ENCODE peak calls at places on chromosomes 13 and 19, in nine cellular contexts. Y, T, N, S, F, X, D, I and W are unnamed samples.

GRCh38 chr13:66492479-66492878 is 737.7 kb downstream of the PCDH9 start:
- DNase-seq in Y (no peak), T (no peak), N (no peak), S (no peak), F (peak; percentile 55), X (no peak), D (no peak), I (no peak), W (no peak)

GRCh38 chr19:30403583-30403982 is 31.4 kb downstream of the ZNF536 start:
- DNase-seq in Y (no peak), T (no peak), N (no peak), S (no peak), F (no peak), X (no peak), D (no peak), I (no peak), W (no peak)

GRCh38 chr13:89783221-89783755 is 1564.2 kb upstream of the MIR17HG start:
- DNase-seq in Y (no peak), T (no peak), N (no peak), S (no peak), F (no peak), X (no peak), D (no peak), I (no peak), W (no peak)

GRCh38 chr19:3692141-3693029 is 7.9 kb downstream of the PIP5K1C start:
- DNase-seq in Y (peak; percentile 34), T (no peak), N (no peak), S (no peak), F (no peak), X (no peak), D (no peak), I (no peak), W (no peak)

GRCh38 chr19:29083863-29084262 is 129.1 kb downstream of the UQCRFS1 start:
- DNase-seq in Y (no peak), T (no peak), N (no peak), S (no peak), F (no peak), X (no peak), D (no peak), I (no peak), W (no peak)

GRCh38 chr19:35167251-35168119 is 12.9 kb downstream of the FXYD5 start:
- DNase-seq in Y (no peak), T (no peak), N (no peak), S (no peak), F (no peak), X (no peak), D (no peak), I (no peak), W (no peak)

GRCh38 chr19:44847144-44848035 is 1.3 kb downstream of the NECTIN2 start:
- DNase-seq in Y (no peak), T (peak; percentile 84), N (no peak), S (peak; percentile 36), F (no peak), X (peak; percentile 80), D (peak; percentile 36), I (peak; percentile 73), W (no peak)

GRCh38 chr19:9161427-9161826 is 17.4 kb upstream of the OR7D2 start:
- DNase-seq in Y (no peak), T (no peak), N (no peak), S (no peak), F (no peak), X (no peak), D (no peak), I (no peak), W (no peak)

GRCh38 chr19:51784922-51785690 is 9.9 kb upstream of the FPR3 start:
- DNase-seq in Y (no peak), T (peak; percentile 50), N (no peak), S (peak; percentile 48), F (no peak), X (peak; percentile 80), D (peak; percentile 91), I (peak; percentile 69), W (peak; percentile 41)

GRCh38 chr13:66424417-66424816 is 805.7 kb downstream of the PCDH9 start:
- DNase-seq in Y (no peak), T (no peak), N (no peak), S (peak; percentile 69), F (no peak), X (peak; percentile 46), D (peak; percentile 76), I (no peak), W (no peak)

GRCh38 chr19:46205183-46205984 is 24.2 kb upstream of the IGFL1 start:
- DNase-seq in Y (no peak), T (no peak), N (no peak), S (no peak), F (no peak), X (no peak), D (no peak), I (no peak), W (no peak)

GRCh38 chr19:39196320-39196719 is 444 bp upstream of the NCCRP1 start:
- DNase-seq in Y (no peak), T (no peak), N (no peak), S (no peak), F (no peak), X (no peak), D (no peak), I (no peak), W (no peak)

GRCh38 chr19:55683449-55684261 is 8.6 kb downstream of the EPN1 start:
- DNase-seq in Y (no peak), T (peak; percentile 74), N (no peak), S (no peak), F (no peak), X (no peak), D (no peak), I (no peak), W (no peak)

GRCh38 chr13:38954291-38954690 is 36.3 kb downstream of the STOML3 start:
- DNase-seq in Y (no peak), T (no peak), N (no peak), S (no peak), F (no peak), X (peak; percentile 1), D (peak; percentile 4), I (no peak), W (no peak)